ENCODE peak calls at places on chromosome 14, in four cellular contexts. S is neuronal stem cell, D is suprapubic skin, J is pancreas. O is an unnamed sample. For H3K4me1, the result is how much of the 10 kb centered on the place peaks cover.

GRCh38 chr14:36279306-36280244 is 40.9 kb downstream of the MBIP start:
- DNase-seq in S (peak), D (no peak), J (no peak), O (no peak)

GRCh38 chr14:71855399-71856036 is 76.7 kb upstream of the RGS6 start:
- DNase-seq in S (peak), D (no peak), J (peak), O (no peak)

GRCh38 chr14:81400202-81400678 is at the start of gene STON2:
- DNase-seq in S (no peak), D (no peak), J (no peak), O (no peak)

GRCh38 chr14:81095539-81095938 is 125.2 kb downstream of the GTF2A1 start:
- DNase-seq in S (no peak), D (no peak), J (no peak), O (no peak)

GRCh38 chr14:45089813-45090212 is 5.9 kb downstream of the PRPF39 start:
- DNase-seq in S (no peak), D (no peak), J (no peak), O (no peak)

GRCh38 chr14:48814562-48814961 is 771.6 kb downstream of the RPS29 start:
- DNase-seq in S (no peak), D (no peak), J (no peak), O (no peak)

GRCh38 chr14:81219821-81220487 is 805 bp downstream of the GTF2A1 start:
- DNase-seq in S (no peak), D (peak), J (peak), O (peak)

GRCh38 chr14:22842211-22843122 is 6.1 kb downstream of the MMP14 start:
- DNase-seq in S (no peak), D (no peak), J (no peak), O (no peak)

GRCh38 chr14:23034498-23035302 is at the start of gene PSMB5:
- DNase-seq in S (peak), D (peak), J (peak), O (peak)

GRCh38 chr14:59630281-59630963 is 53.8 kb upstream of the CCDC175 start:
- DNase-seq in S (peak), D (no peak), J (no peak), O (no peak)

GRCh38 chr14:73739174-73739898 is 25.2 kb upstream of the PNMA1 start:
- DNase-seq in S (no peak), D (no peak), J (no peak), O (no peak)

GRCh38 chr14:24857277-24857676 is 192.7 kb downstream of the STXBP6 start:
- DNase-seq in S (no peak), D (no peak), J (no peak), O (no peak)

GRCh38 chr14:23579739-23580138 is 1.1 kb upstream of the JPH4 start:
- DNase-seq in S (no peak), D (no peak), J (no peak), O (no peak)

GRCh38 chr14:45144658-45145057 is 8.9 kb downstream of the FANCM start:
- DNase-seq in S (no peak), D (no peak), J (no peak), O (no peak)

GRCh38 chr14:61577506-61577931 is 117.8 kb upstream of the HIF1A start:
- DNase-seq in S (no peak), D (no peak), J (no peak), O (no peak)
- H3K4me1 ChIP-seq in S (under half), D (under half), J (under half), O (under half)

DNA sequence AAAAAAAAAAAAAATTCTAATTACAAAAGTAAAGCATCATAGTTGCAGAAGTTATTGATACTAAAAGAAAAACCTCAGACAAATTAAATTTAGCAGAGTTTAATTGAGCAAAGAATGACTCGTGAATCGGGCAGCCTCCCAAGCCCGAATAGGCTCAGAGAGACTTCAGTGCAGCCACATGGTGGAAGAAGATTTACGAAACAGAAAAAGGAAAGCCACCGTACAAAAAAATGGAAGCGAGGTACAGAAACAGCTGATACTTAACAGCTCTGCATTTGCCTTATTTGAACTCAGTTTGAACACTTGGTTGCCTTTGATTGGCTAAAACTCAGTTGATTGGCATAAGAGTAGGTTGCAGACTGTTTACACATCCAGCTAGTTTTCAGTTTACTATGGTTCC is 12.9 kb downstream of the TTC9 start:
- DNase-seq in S (no peak), D (no peak), J (no peak), O (peak)
- H3K27ac ChIP-seq in S (no peak), D (no peak), J (no peak), O (peak)

DNA sequence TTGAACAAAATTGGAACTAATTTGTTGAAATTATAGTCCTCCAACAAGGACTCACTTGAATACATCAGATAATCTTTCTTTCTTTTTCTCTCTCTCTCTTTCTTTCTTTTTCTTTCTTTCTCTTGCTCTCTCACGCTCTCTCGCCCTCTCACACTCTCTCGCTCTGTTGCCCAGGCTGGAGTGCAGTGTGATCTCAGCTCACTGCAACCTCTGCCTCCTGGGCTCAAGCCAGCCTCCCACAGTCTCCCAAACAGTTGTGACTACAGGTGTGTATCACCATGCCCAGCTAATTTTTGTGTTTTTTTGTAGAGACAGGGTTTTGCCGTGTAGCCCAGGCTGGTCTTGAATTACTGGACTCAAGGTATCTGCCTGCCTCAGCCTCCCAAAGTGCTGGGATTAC is 22.8 kb downstream of the WDR20 start:
- DNase-seq in S (no peak), D (no peak), J (no peak), O (no peak)
- H3K4me1 ChIP-seq in S (under half), D (under half), J (under half), O (under half)

GRCh38 chr14:68922201-68922613 is 56.9 kb downstream of the ACTN1 start:
- DNase-seq in S (no peak), D (no peak), J (no peak), O (no peak)
- H3K27ac ChIP-seq in S (no peak), D (no peak), J (no peak), O (peak)

GRCh38 chr14:105023791-105024480 is 3.1 kb upstream of the CDCA4 start:
- DNase-seq in S (no peak), D (no peak), J (no peak), O (no peak)
- H3K4me1 ChIP-seq in S (under half), D (under half), J (under half), O (under half)

GRCh38 chr14:102574840-102575478 is 17.5 kb upstream of the RCOR1 start:
- DNase-seq in S (no peak), D (no peak), J (no peak), O (no peak)
- H3K27ac ChIP-seq in S (peak), D (no peak), J (no peak), O (no peak)

GRCh38 chr14:32201196-32201815 is 539 bp upstream of the RNU6-7 start:
- DNase-seq in S (peak), D (peak), J (peak), O (peak)

GRCh38 chr14:32201816-32202467 is at the start of gene RNU6-7:
- DNase-seq in S (peak), D (no peak), J (no peak), O (peak)

GRCh38 chr14:32200368-32201195 is 1.3 kb upstream of the RNU6-7 start:
- DNase-seq in S (no peak), D (no peak), J (no peak), O (no peak)

GRCh38 chr14:32193532-32193931 is 8.3 kb upstream of the RNU6-7 start:
- DNase-seq in S (no peak), D (no peak), J (no peak), O (no peak)

GRCh38 chr14:32197919-32198318 is 3.9 kb upstream of the RNU6-7 start:
- DNase-seq in S (no peak), D (no peak), J (no peak), O (no peak)
- H3K4me1 ChIP-seq in S (under half), D (under half), J (under half), O (under half)

GRCh38 chr14:76954371-76954770 is 74.1 kb downstream of the IRF2BPL start:
- DNase-seq in S (no peak), D (no peak), J (no peak), O (no peak)
- H3K27ac ChIP-seq in S (no peak), D (peak), J (no peak), O (peak)

DNA sequence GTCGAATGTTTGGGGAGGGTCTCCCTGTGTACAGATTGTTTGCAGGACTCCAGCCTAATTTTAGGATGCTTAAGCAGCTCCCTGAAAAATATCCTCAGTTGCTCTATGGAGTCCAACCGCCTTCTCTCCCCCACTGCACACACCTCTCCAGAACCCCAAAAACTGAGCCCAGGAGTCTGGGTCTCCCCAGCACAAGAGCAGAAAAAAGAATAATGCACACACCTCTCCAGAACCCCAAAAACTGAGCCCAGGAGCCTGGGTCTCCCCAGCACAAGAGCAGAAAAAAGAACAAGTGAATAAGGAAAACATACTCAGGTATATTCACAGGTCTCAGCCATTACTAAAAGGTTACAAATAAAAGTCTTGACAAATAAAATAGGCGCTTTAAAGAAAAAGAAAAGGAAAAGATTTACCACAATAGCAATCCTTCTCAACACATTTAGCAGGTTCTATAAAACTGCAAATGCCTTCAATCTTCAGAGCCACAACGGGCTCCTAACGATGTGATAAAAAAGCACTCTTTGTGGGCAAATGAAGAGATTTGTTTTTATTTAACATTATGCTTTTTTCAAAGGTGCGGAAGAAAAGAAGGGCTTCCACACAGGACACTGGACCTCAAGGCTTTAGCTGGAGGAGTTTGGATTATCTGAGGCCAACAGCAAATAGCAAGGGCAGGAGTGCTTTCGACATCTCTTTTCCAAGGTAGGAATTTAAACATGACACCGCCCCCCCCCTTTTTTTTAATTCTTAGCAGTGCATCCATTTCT is 8.2 kb downstream of the BCL11B start:
- DNase-seq in S (no peak), D (no peak), J (no peak), O (no peak)
- H3K4me1 ChIP-seq in S (under half), D (half or more), J (under half), O (under half)

O was measured in naive thymus-derived CD4-positive, alpha-beta T cell.